ENCODE peak calls at places on chromosome 4, in four cellular contexts. Z, H, L and J are unnamed samples.

GRCh38 chr4:114173968-114174367 is 194.5 kb upstream of the ARSJ start:
- DNase-seq in L (no peak), Z (no peak), H (no peak), J (no peak)

GRCh38 chr4:119238068-119238722 is 25.7 kb downstream of the USP53 start:
- DNase-seq in L (no peak), H (peak; percentile 31), Z (no peak), J (no peak)

GRCh38 chr4:25457053-25457715 is 80.1 kb downstream of the ANAPC4 start:
- DNase-seq in Z (peak; percentile 36), L (no peak), H (peak; percentile 39), J (peak; percentile 39)

GRCh38 chr4:165872443-165873297 is at the start of gene TLL1:
- DNase-seq in H (peak; percentile 38), L (no peak), Z (no peak), J (no peak)

GRCh38 chr4:3638080-3638715 is 106.0 kb upstream of the LRPAP1 start:
- DNase-seq in Z (no peak), L (no peak), H (no peak), J (no peak)

GRCh38 chr4:156969136-156969535 is 2.5 kb downstream of the PDGFC start:
- DNase-seq in L (no peak), Z (no peak), H (no peak), J (no peak)

GRCh38 chr4:84032372-84032771 is 466.7 kb downstream of the NKX6-1 start:
- DNase-seq in Z (no peak), L (no peak), H (no peak), J (no peak)

GRCh38 chr4:129335263-129335662 is 239.3 kb downstream of the C4orf33 start:
- DNase-seq in Z (no peak), H (no peak), L (no peak), J (no peak)

GRCh38 chr4:153166971-153167501 is 37.2 kb upstream of the TRIM2 start:
- DNase-seq in H (peak; percentile 70), Z (no peak), L (no peak), J (peak; percentile 69)

GRCh38 chr4:6387946-6388345 is 84.5 kb downstream of the PPP2R2C start:
- DNase-seq in Z (no peak), L (no peak), H (no peak), J (no peak)

GRCh38 chr4:151948351-151949016 is 187.7 kb upstream of the GATB start:
- DNase-seq in H (peak; percentile 81), Z (peak; percentile 77), L (no peak), J (peak; percentile 53)

GRCh38 chr4:132437117-132437516 is 712.0 kb upstream of the PCDH10 start:
- DNase-seq in Z (no peak), H (no peak), L (no peak), J (no peak)

GRCh38 chr4:139921551-139922184 is 232.3 kb downstream of the MAML3 start:
- DNase-seq in H (no peak), Z (no peak), L (no peak), J (no peak)

GRCh38 chr4:184825394-184826314 is at the start of gene ACSL1:
- DNase-seq in Z (peak; percentile 49), H (peak; percentile 66), L (peak; percentile 95), J (peak; percentile 89)

GRCh38 chr4:7766661-7767345 is 172.9 kb downstream of the AFAP1 start:
- DNase-seq in Z (no peak), L (no peak), H (no peak), J (peak; percentile 60)

DNA sequence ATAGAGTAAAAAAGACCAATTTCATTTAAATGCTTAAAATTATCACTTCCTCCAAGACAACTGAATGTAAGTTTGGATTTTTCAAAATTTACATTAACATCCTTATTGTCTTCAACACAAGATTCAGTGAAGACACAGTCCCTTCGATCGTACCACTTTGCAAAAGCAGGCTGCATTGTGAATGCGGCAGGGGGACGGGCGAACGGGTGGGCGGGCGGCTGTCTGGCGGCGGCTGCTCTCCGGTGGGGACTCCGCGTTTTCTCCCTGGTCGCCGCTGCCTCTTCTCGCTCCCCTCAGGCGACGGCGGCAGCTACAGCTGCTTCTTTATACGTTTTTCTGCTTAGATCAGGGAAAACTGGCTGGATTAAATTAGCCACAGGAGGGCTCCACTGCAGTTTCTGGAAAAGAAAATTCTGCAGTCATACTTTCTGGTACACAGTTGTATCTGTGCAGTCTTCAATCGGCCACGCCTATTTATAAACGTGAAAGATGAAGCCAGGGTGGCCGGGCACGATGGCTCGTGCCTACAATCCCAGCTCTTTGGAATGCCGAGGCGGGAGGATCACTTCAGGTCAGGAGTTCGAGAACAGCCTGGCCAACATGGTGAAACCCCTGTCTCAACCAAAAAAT is 33.9 kb upstream of the HPF1 start:
- DNase-seq in H (peak; percentile 78), Z (peak; percentile 67), L (peak; percentile 53), J (peak; percentile 79)
- TF ChIP-seq CTCF in H (peak; percentile 62), Z (peak; percentile 77), L (peak; percentile 35), J (peak; percentile 61)

GRCh38 chr4:39433878-39434492 is 24.7 kb downstream of the RPL9 start:
- DNase-seq in H (no peak), Z (no peak), L (no peak), J (no peak)

GRCh38 chr4:39441593-39441992 is 17.1 kb downstream of the RPL9 start:
- DNase-seq in H (no peak), L (no peak), Z (no peak), J (no peak)

DNA sequence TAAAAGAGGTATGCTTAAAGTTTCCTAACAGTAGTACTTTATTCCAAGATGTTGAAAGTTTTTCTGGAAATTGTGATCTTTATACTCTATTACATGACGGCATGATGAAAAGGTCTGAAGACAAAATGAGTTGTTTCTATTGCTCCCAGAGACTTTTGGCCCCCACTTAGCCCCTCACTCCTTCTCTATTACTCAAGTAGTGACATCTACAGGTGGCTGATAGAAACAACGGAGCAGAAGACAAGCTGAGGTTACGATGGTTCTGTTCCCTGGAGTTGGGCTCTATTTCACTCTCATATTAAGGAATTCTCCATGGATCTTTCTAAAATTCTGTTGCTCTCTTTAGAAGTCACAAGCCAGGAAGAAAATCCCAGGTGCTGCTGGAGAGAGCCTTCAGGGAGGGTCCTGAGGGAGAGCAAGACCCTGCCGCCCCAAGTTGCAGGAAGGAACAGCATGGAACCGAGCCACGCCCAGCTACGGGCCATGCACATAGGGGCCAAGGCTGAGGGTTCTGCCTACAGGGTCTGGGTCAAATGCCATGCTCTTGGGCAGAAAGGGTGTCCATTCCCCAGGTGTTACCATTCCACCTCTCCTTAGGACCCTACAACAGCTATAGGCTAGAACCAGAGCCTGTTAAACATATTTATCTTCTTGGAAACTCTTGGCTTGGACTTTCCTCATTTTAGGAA is 22.7 kb downstream of the RPL9 start:
- DNase-seq in L (no peak), H (no peak), Z (no peak), J (no peak)
- TF ChIP-seq CTCF in L (no peak), H (peak; percentile 16), Z (peak; percentile 34), J (no peak)

GRCh38 chr4:186669735-186670134 is 53.9 kb downstream of the FAT1 start:
- DNase-seq in H (no peak), L (no peak), Z (no peak), J (no peak)
- TF ChIP-seq CTCF in H (no peak), L (no peak), Z (peak; percentile 31), J (no peak)

GRCh38 chr4:125316781-125317525 is 2.2 kb downstream of the FAT4 start:
- DNase-seq in L (peak; percentile 76), Z (peak; percentile 23), H (peak; percentile 61), J (peak; percentile 45)
- TF ChIP-seq CTCF in L (no peak), Z (no peak), H (peak; percentile 39), J (peak; percentile 40)

DNA sequence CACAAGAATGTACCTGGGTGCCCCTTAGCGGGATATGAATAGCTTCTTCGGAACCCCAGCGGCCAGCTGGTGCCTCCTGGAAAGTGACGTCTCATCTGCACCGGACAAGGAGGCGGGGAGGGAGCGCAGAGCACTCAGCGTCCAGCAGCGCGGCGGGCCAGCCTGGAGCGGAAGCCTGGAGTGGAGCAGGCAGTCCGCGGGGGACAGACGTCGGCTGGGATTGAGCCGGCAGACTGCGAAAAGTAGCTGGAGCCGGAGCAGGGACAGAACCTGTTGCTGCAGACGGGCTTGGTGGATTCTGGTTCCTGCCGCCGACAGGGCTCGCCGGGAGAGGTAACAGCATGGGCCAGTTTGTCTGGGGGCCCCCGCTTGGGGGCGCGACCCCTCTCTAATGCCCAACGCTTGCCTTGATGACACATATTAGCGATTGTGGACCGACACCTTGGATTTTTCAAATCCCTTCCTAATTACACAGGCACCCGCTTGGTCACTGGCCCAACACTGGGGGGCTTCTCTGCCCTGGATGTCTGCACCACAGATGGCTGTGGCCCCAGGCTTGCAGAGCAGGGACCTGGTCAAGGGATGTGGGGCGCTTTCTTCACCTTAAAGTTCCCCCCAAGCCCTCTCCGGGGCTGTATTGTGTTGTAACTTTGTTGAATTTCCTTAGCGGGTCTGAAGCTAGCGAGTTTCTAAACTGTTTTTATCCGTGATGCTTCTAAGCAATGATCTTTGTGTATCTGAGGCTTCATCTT is at the start of gene NPFFR2:
- DNase-seq in L (peak; percentile 50), H (peak; percentile 33), Z (no peak), J (no peak)
- TF ChIP-seq CTCF in L (no peak), H (no peak), Z (no peak), J (no peak)